ENCODE peak calls at places on chromosomes 1 and 21, in ten cellular contexts. T is naive thymus-derived CD4-positive, alpha-beta T cell; B is SK-N-SH; S is suprapubic skin; W is right cardiac atrium; E is K562; D is tibial artery; R is sigmoid colon; N is breast epithelium; V is heart left ventricle. Z is an unnamed sample. For H3K9me3, the result is how much of the 10 kb centered on the place peaks cover.

GRCh38 chr1:69513621-69514020 is 54.1 kb upstream of the LRRC7 start:
- DNase-seq in T (no peak), B (no peak), S (no peak), W (no peak), E (no peak), D (no peak), R (no peak), N (no peak), V (no peak), Z (no peak)

GRCh38 chr1:41835488-41835887 is 83.2 kb downstream of the HIVEP3 start:
- DNase-seq in T (no peak), B (no peak), S (no peak), W (no peak), E (no peak), D (no peak), R (no peak), N (no peak), V (no peak), Z (no peak)

GRCh38 chr1:154747380-154747779 is 122.7 kb downstream of the KCNN3 start:
- DNase-seq in T (no peak), B (peak), S (no peak), W (no peak), E (no peak), D (no peak), R (no peak), N (no peak), V (no peak), Z (no peak)

GRCh38 chr1:161196111-161196510 is 2.7 kb downstream of the ADAMTS4 start:
- DNase-seq in T (no peak), B (no peak), S (no peak), W (peak), E (no peak), D (no peak), R (no peak), N (no peak), V (no peak), Z (no peak)

GRCh38 chr1:11645670-11646265 is 8.5 kb downstream of the FBXO2 start:
- DNase-seq in T (peak), B (peak), S (no peak), W (peak), E (peak), D (peak), R (peak), N (peak), V (peak), Z (peak)

GRCh38 chr1:109827466-109827865 is 63.7 kb upstream of the EPS8L3 start:
- DNase-seq in T (no peak), B (no peak), S (no peak), W (no peak), E (peak), D (no peak), R (no peak), N (no peak), V (no peak), Z (no peak)

GRCh38 chr1:183278736-183279591 is 92.9 kb downstream of the LAMC2 start:
- DNase-seq in T (no peak), B (no peak), S (no peak), W (peak), E (no peak), D (no peak), R (no peak), N (no peak), V (no peak), Z (no peak)

GRCh38 chr1:179586107-179586823 is 5.4 kb upstream of the TDRD5 start:
- DNase-seq in T (no peak), B (peak), S (peak), W (peak), E (peak), D (peak), R (peak), N (peak), V (peak), Z (peak)

GRCh38 chr1:48329905-48330304 is 107.4 kb downstream of the SLC5A9 start:
- DNase-seq in T (no peak), B (no peak), S (no peak), W (peak), E (no peak), D (no peak), R (no peak), N (no peak), V (no peak), Z (no peak)

GRCh38 chr1:161082996-161083742 is 6.2 kb downstream of the NECTIN4 start:
- DNase-seq in T (no peak), B (peak), S (peak), W (peak), E (peak), D (peak), R (peak), N (peak), V (no peak), Z (peak)

GRCh38 chr1:15492572-15492971 is 16.7 kb downstream of the CELA2B start:
- DNase-seq in T (no peak), B (no peak), S (no peak), W (no peak), E (no peak), D (no peak), R (no peak), N (no peak), V (peak), Z (peak)

GRCh38 chr1:24878775-24879742 is 51.0 kb downstream of the RUNX3 start:
- DNase-seq in T (no peak), B (no peak), S (peak), W (no peak), E (no peak), D (no peak), R (peak), N (no peak), V (no peak), Z (no peak)

GRCh38 chr1:111605553-111605952 is 14.0 kb upstream of the RAP1A start:
- DNase-seq in T (no peak), B (no peak), S (no peak), W (peak), E (no peak), D (peak), R (peak), N (no peak), V (no peak), Z (no peak)

GRCh38 chr21:14585122-14585521 is 39.0 kb upstream of the SAMSN1 start:
- DNase-seq in T (no peak), B (no peak), S (no peak), W (no peak), E (no peak), D (no peak), R (no peak), N (no peak), V (no peak), Z (no peak)

GRCh38 chr1:161200992-161201827 is 957 bp upstream of the NDUFS2 start:
- DNase-seq in T (no peak), B (no peak), S (peak), W (peak), E (no peak), D (peak), R (peak), N (no peak), V (peak), Z (no peak)

GRCh38 chr1:21189906-21190500 is 13.3 kb upstream of the EIF4G3 start:
- DNase-seq in T (no peak), B (no peak), S (no peak), W (no peak), E (no peak), D (no peak), R (peak), N (no peak), V (no peak), Z (no peak)

GRCh38 chr1:205927247-205927646 is 16.0 kb downstream of the SLC26A9 start:
- DNase-seq in T (no peak), B (no peak), S (peak), W (no peak), E (no peak), D (no peak), R (no peak), N (peak), V (no peak), Z (no peak)

GRCh38 chr1:65279092-65279448 is 30.3 kb upstream of the DNAJC6 start:
- DNase-seq in T (no peak), B (peak), S (no peak), W (no peak), E (peak), D (no peak), R (no peak), N (no peak), V (peak), Z (no peak)

GRCh38 chr1:61157420-61157987 is 75.1 kb downstream of the NFIA start:
- DNase-seq in T (no peak), B (peak), S (no peak), W (no peak), E (no peak), D (no peak), R (no peak), N (no peak), V (no peak), Z (no peak)

GRCh38 chr1:32052887-32053286 is 19.9 kb upstream of the TMEM39B start:
- DNase-seq in T (no peak), B (no peak), S (no peak), W (no peak), E (no peak), D (no peak), R (no peak), N (no peak), V (no peak), Z (no peak)

GRCh38 chr1:16145030-16145987 is 10.6 kb downstream of the EPHA2 start:
- DNase-seq in T (no peak), B (no peak), S (peak), W (peak), E (no peak), D (peak), R (peak), N (peak), V (peak), Z (no peak)

GRCh38 chr21:29991624-29992023 is 51.8 kb upstream of the GRIK1 start:
- DNase-seq in T (no peak), B (no peak), S (no peak), W (no peak), E (no peak), D (no peak), R (no peak), N (no peak), V (no peak), Z (no peak)

GRCh38 chr21:34558166-34558565 is 46.2 kb upstream of the KCNE1 start:
- DNase-seq in T (no peak), B (no peak), S (no peak), W (no peak), E (no peak), D (no peak), R (no peak), N (no peak), V (no peak), Z (no peak)

GRCh38 chr1:76256289-76257223 is 182.0 kb downstream of the ST6GALNAC3 start:
- DNase-seq in T (peak), B (no peak), S (no peak), W (no peak), E (no peak), D (no peak), R (no peak), N (no peak), V (no peak), Z (no peak)

GRCh38 chr1:8097077-8097799 is 71.1 kb upstream of the ERRFI1 start:
- DNase-seq in T (no peak), B (no peak), S (no peak), W (no peak), E (no peak), D (no peak), R (no peak), N (no peak), V (no peak), Z (no peak)

GRCh38 chr1:105795741-105796140 is 1260.7 kb upstream of the PRMT6 start:
- DNase-seq in T (no peak), B (no peak), S (no peak), W (peak), E (no peak), D (no peak), R (no peak), N (no peak), V (no peak), Z (no peak)

GRCh38 chr1:185533596-185533995 is 200.6 kb upstream of the HMCN1 start:
- DNase-seq in T (no peak), B (no peak), S (no peak), W (no peak), E (peak), D (no peak), R (no peak), N (no peak), V (no peak), Z (no peak)

GRCh38 chr1:227920426-227920825 is 27.3 kb downstream of the WNT9A start:
- DNase-seq in T (no peak), B (no peak), S (no peak), W (no peak), E (no peak), D (no peak), R (no peak), N (no peak), V (no peak), Z (no peak)

GRCh38 chr1:234837713-234838112 is 227.7 kb upstream of the IRF2BP2 start:
- DNase-seq in T (no peak), B (no peak), S (no peak), W (no peak), E (no peak), D (no peak), R (no peak), N (no peak), V (no peak), Z (no peak)

GRCh38 chr1:53949651-53950050 is 3.5 kb downstream of the LRRC42 start:
- DNase-seq in T (no peak), B (no peak), S (no peak), W (no peak), E (no peak), D (no peak), R (no peak), N (no peak), V (peak), Z (peak)

GRCh38 chr1:207049974-207050391 is 1.0 kb downstream of the YOD1 start:
- DNase-seq in T (peak), B (peak), S (no peak), W (no peak), E (peak), D (peak), R (no peak), N (no peak), V (no peak), Z (peak)

GRCh38 chr1:43225168-43225567 is 44.6 kb upstream of the TMEM125 start:
- DNase-seq in T (no peak), B (no peak), S (no peak), W (no peak), E (peak), D (no peak), R (no peak), N (no peak), V (no peak), Z (no peak)

GRCh38 chr1:162300057-162300917 is 76.4 kb downstream of the SPATA46 start:
- DNase-seq in T (no peak), B (no peak), S (no peak), W (no peak), E (no peak), D (no peak), R (no peak), N (no peak), V (no peak), Z (no peak)

GRCh38 chr1:152466217-152466616 is 44.4 kb upstream of the LCE5A start:
- DNase-seq in T (no peak), B (no peak), S (no peak), W (no peak), E (no peak), D (no peak), R (no peak), N (no peak), V (no peak), Z (no peak)

GRCh38 chr1:88608139-88608943 is 75.7 kb upstream of the PKN2 start:
- DNase-seq in T (peak), B (peak), S (no peak), W (no peak), E (peak), D (no peak), R (no peak), N (no peak), V (no peak), Z (no peak)

GRCh38 chr1:202217516-202217915 is 23.9 kb downstream of the LGR6 start:
- DNase-seq in T (no peak), B (no peak), S (no peak), W (no peak), E (no peak), D (no peak), R (no peak), N (no peak), V (no peak), Z (no peak)

GRCh38 chr1:56444960-56445646 is 134.3 kb downstream of the PLPP3 start:
- DNase-seq in T (no peak), B (no peak), S (no peak), W (no peak), E (no peak), D (no peak), R (no peak), N (no peak), V (no peak), Z (no peak)

GRCh38 chr1:222814536-222815366 is at the start of gene DISP1:
- DNase-seq in T (peak), B (peak), S (peak), W (peak), E (peak), D (peak), R (peak), N (peak), V (peak), Z (peak)

GRCh38 chr1:172719694-172720138 is 60.8 kb downstream of the FASLG start:
- DNase-seq in T (peak), B (peak), S (no peak), W (no peak), E (peak), D (no peak), R (no peak), N (no peak), V (no peak), Z (no peak)

GRCh38 chr1:66273674-66274073 is 260.3 kb upstream of the SGIP1 start:
- DNase-seq in T (no peak), B (no peak), S (no peak), W (no peak), E (no peak), D (no peak), R (no peak), N (no peak), V (no peak), Z (no peak)

DNA sequence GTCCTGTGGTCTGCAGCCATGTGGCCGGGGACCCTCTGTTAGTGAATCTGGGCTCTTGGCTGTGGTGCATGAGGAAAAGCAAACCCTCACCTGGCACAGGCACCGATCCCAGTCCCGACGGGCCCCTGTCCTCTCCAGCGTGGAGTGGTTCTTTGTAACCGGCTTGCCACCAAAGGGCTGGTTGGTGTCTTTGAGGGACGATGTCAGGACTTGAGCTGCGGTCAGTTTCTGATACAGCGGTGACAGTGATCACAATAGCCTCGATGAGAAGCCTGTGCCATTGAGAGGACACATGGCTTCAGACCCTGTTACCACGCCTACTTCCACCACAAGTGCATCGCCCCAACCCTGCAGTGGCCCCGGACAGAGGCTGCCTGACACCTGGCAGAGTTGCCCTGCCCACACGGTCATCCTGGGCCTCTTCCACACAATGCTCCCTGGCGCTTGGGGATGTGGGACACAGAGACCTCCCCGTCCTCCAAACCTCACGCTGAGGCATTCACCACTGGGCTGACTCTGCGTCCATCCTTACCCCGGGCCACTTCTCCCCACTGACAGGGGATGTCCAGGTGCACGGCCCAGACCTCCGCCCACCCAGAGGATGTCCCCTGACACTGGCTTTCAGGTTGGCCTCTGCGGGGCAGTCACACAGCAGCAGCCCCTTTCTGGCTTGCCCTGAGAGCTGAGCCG is 18.8 kb upstream of the ACTRT2 start:
- DNase-seq in T (no peak), B (no peak), S (peak), W (no peak), E (no peak), D (peak), R (peak), N (peak), V (no peak), Z (no peak)
- H3K9me3 ChIP-seq in T (under half), B (under half), S (under half), W (under half), E (under half), D (under half), R (under half), N (under half), V (under half), Z (under half)

GRCh38 chr1:2857521-2857920 is 56.0 kb upstream of the TTC34 start:
- DNase-seq in T (no peak), B (no peak), S (no peak), W (no peak), E (no peak), D (no peak), R (no peak), N (no peak), V (no peak), Z (no peak)

GRCh38 chr1:2855206-2856075 is 53.9 kb upstream of the TTC34 start:
- DNase-seq in T (no peak), B (no peak), S (no peak), W (no peak), E (no peak), D (no peak), R (no peak), N (no peak), V (no peak), Z (no peak)

GRCh38 chr1:2854611-2855010 is 53.1 kb upstream of the TTC34 start:
- DNase-seq in T (no peak), B (no peak), S (no peak), W (no peak), E (no peak), D (no peak), R (no peak), N (no peak), V (no peak), Z (no peak)

GRCh38 chr1:2856821-2857290 is 55.4 kb upstream of the TTC34 start:
- DNase-seq in T (no peak), B (no peak), S (no peak), W (no peak), E (no peak), D (no peak), R (no peak), N (no peak), V (no peak), Z (no peak)

GRCh38 chr1:2856076-2856390 is 54.5 kb upstream of the TTC34 start:
- DNase-seq in T (no peak), B (no peak), S (no peak), W (no peak), E (no peak), D (no peak), R (no peak), N (no peak), V (no peak), Z (no peak)
- H3K9me3 ChIP-seq in T (under half), B (under half), S (under half), W (under half), E (under half), D (under half), R (under half), N (under half), V (under half), Z (under half)

DNA sequence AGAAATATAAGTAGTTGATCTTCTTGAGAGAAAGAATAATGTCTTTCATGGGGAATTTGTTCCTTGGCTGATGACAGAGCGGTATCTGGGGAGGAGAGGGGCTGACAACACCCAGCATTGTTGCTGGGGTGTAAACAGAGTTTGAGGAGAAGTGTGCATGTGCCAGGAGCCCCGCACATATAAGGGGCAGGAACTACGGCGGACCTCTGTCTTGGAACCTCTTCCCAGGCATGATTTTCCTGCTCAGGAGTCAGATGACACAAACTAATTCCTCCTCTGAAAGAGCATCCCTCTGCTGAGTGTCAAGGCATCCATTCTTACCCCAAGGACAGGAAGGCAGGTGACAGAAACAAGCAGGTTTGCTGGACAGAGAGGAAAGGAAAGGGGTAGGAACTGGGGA is 119.1 kb downstream of the TPTE start:
- DNase-seq in T (no peak), B (no peak), S (no peak), W (no peak), E (no peak), D (no peak), R (no peak), N (no peak), V (no peak), Z (no peak)
- H3K9me3 ChIP-seq in T (under half), B (under half), S (under half), W (under half), E (under half), D (under half), R (under half), N (half or more), V (under half), Z (under half)

GRCh38 chr1:248596615-248597014 is 885 bp downstream of the OR2T10 start:
- DNase-seq in T (no peak), B (no peak), S (no peak), W (no peak), E (peak), D (no peak), R (no peak), N (no peak), V (no peak), Z (no peak)

GRCh38 chr1:248589334-248589733 is 8.2 kb downstream of the OR2T10 start:
- DNase-seq in T (no peak), B (no peak), S (no peak), W (no peak), E (no peak), D (no peak), R (no peak), N (no peak), V (no peak), Z (no peak)

GRCh38 chr1:248590055-248590454 is 7.4 kb downstream of the OR2T10 start:
- DNase-seq in T (no peak), B (no peak), S (no peak), W (no peak), E (peak), D (no peak), R (no peak), N (no peak), V (no peak), Z (no peak)

GRCh38 chr1:248593226-248593625 is 4.3 kb downstream of the OR2T10 start:
- DNase-seq in T (no peak), B (no peak), S (no peak), W (no peak), E (no peak), D (no peak), R (no peak), N (no peak), V (no peak), Z (no peak)

GRCh38 chr1:248592655-248593054 is 4.8 kb downstream of the OR2T10 start:
- DNase-seq in T (no peak), B (no peak), S (no peak), W (no peak), E (no peak), D (no peak), R (no peak), N (no peak), V (no peak), Z (no peak)
- H3K9me3 ChIP-seq in T (under half), B (under half), S (under half), W (under half), E (under half), D (under half), R (under half), N (under half), V (under half), Z (under half)

GRCh38 chr1:2956571-2956970 is 64.7 kb upstream of the ACTRT2 start:
- DNase-seq in T (no peak), B (no peak), S (no peak), W (no peak), E (no peak), D (no peak), R (no peak), N (no peak), V (no peak), Z (no peak)
- H3K9me3 ChIP-seq in T (under half), B (under half), S (under half), W (under half), E (under half), D (under half), R (under half), N (half or more), V (half or more), Z (under half)

Z was measured in BE2C.